ENCODE peak calls at places on chromosomes 5 and 9, in four cellular contexts. N is cardiac septum, Z is B cell, M is AG04450. T is an unnamed sample.

GRCh38 chr9:133656211-133657119 is 20.3 kb downstream of the DBH start:
- DNase-seq in N (no peak), Z (no peak), M (no peak), T (no peak)

GRCh38 chr5:54704341-54704740 is 186.8 kb downstream of the SNX18 start:
- DNase-seq in N (no peak), Z (no peak), M (peak), T (no peak)

GRCh38 chr5:130333089-130333488 is 428.8 kb downstream of the CHSY3 start:
- DNase-seq in N (no peak), Z (no peak), M (peak), T (no peak)

GRCh38 chr9:130939405-130939941 is 426 bp upstream of the FIBCD1 start:
- DNase-seq in N (no peak), Z (no peak), M (no peak), T (no peak)

GRCh38 chr5:173271371-173271770 is 36.4 kb upstream of the NKX2-5 start:
- DNase-seq in N (no peak), Z (no peak), M (no peak), T (no peak)

GRCh38 chr5:997001-997474 is 11.6 kb upstream of the NKD2 start:
- DNase-seq in N (peak), Z (no peak), M (no peak), T (no peak)

GRCh38 chr5:66012271-66012670 is 85.9 kb downstream of the ERBIN start:
- DNase-seq in N (no peak), Z (no peak), M (no peak), T (no peak)

GRCh38 chr9:127634021-127634420 is 21.9 kb downstream of the STXBP1 start:
- DNase-seq in N (no peak), Z (no peak), M (no peak), T (no peak)

GRCh38 chr5:177496111-177497010 is 1.0 kb downstream of the PDLIM7 start:
- DNase-seq in N (peak), Z (no peak), M (peak), T (no peak)

GRCh38 chr5:143749581-143750204 is 62.3 kb upstream of the HMHB1 start:
- DNase-seq in N (no peak), Z (no peak), M (peak), T (no peak)

GRCh38 chr5:60633336-60633735 is 66.6 kb downstream of the DEPDC1B start:
- DNase-seq in N (no peak), Z (no peak), M (peak), T (no peak)

GRCh38 chr9:127974769-127975261 is 6.0 kb downstream of the EEIG1 start:
- DNase-seq in N (no peak), Z (peak), M (no peak), T (no peak)

GRCh38 chr5:122673343-122673742 is 101.5 kb upstream of the SNX2 start:
- DNase-seq in N (no peak), Z (no peak), M (no peak), T (no peak)

GRCh38 chr5:128965011-128965637 is at the start of gene SLC27A6:
- DNase-seq in N (peak), Z (no peak), M (no peak), T (no peak)

GRCh38 chr5:567664-568060 is 43.4 kb upstream of the SLC9A3 start:
- DNase-seq in N (peak), Z (no peak), M (no peak), T (no peak)

GRCh38 chr5:171630047-171630669 is 155.5 kb upstream of the SMIM23 start:
- DNase-seq in N (peak), Z (no peak), M (peak), T (no peak)

GRCh38 chr9:115593587-115594091 is 475.7 kb upstream of the TNC start:
- DNase-seq in N (no peak), Z (no peak), M (no peak), T (no peak)

GRCh38 chr9:109307380-109308240 is 13.2 kb downstream of the EPB41L4B start:
- DNase-seq in N (no peak), Z (no peak), M (no peak), T (no peak)

GRCh38 chr5:113389116-113389515 is 45.7 kb downstream of the TSSK1B start:
- DNase-seq in N (no peak), Z (no peak), M (no peak), T (no peak)

GRCh38 chr5:178388381-178389030 is 155.9 kb upstream of the PHYKPL start:
- DNase-seq in N (peak), Z (no peak), M (no peak), T (no peak)

GRCh38 chr9:125659954-125660353 is 47.1 kb downstream of the MAPKAP1 start:
- DNase-seq in N (no peak), Z (no peak), M (no peak), T (no peak)

GRCh38 chr5:104198156-104198555 is 635.6 kb upstream of the NUDT12 start:
- DNase-seq in N (no peak), Z (no peak), M (no peak), T (no peak)

GRCh38 chr9:116112236-116112635 is 41.4 kb upstream of the PAPPA start:
- DNase-seq in N (no peak), Z (no peak), M (no peak), T (no peak)

GRCh38 chr9:114002986-114003740 is 74.9 kb downstream of the AMBP start:
- DNase-seq in N (peak), Z (no peak), M (no peak), T (no peak)

T was measured in activated gamma-delta T cell.